ENCODE peak calls at places on chromosome 2, in five cellular contexts. L is fibroblast of lung, S is pancreas, M is uterus, O is A673. I is an unnamed sample.

GRCh38 chr2:177506998-177507397 is 114.4 kb downstream of the AGPS start:
- DNase-seq in L (no peak), S (no peak), M (no peak), O (no peak), I (no peak)

GRCh38 chr2:241062342-241063092 is 39.6 kb downstream of the MTERF4 start:
- DNase-seq in L (no peak), S (no peak), M (no peak), O (no peak), I (no peak)

GRCh38 chr2:149648282-149649030 is 60.9 kb upstream of the MMADHC start:
- DNase-seq in L (peak; percentile 97), S (no peak), M (peak; percentile 16), O (peak; percentile 21), I (no peak)

GRCh38 chr2:220781622-220782241 is 790.4 kb downstream of the EPHA4 start:
- DNase-seq in L (peak; percentile 42), S (no peak), M (no peak), O (no peak), I (no peak)

GRCh38 chr2:133362061-133362476 is 206.2 kb downstream of the NCKAP5 start:
- DNase-seq in L (peak; percentile 75), S (no peak), M (no peak), O (peak; percentile 98), I (no peak)

GRCh38 chr2:240360645-240361475 is 74.6 kb upstream of the GPC1 start:
- DNase-seq in L (peak; percentile 23), S (no peak), M (no peak), O (no peak), I (no peak)

GRCh38 chr2:208983476-208983875 is 440.4 kb upstream of the MAP2 start:
- DNase-seq in L (no peak), S (no peak), M (no peak), O (no peak), I (no peak)

GRCh38 chr2:111226797-111227700 is 106.3 kb downstream of the BCL2L11 start:
- DNase-seq in L (peak; percentile 79), S (no peak), M (no peak), O (peak; percentile 36), I (no peak)

GRCh38 chr2:129793326-129793955 is 186.0 kb upstream of the RAB6C start:
- DNase-seq in L (no peak), S (no peak), M (no peak), O (no peak), I (no peak)

GRCh38 chr2:221022554-221022953 is 549.5 kb downstream of the EPHA4 start:
- DNase-seq in L (no peak), S (no peak), M (no peak), O (no peak), I (no peak)

GRCh38 chr2:237432484-237433092 is 18.6 kb upstream of the COL6A3 start:
- DNase-seq in L (peak; percentile 64), S (no peak), M (no peak), O (no peak), I (no peak)

GRCh38 chr2:69911985-69912563 is 2.8 kb upstream of the MXD1 start:
- DNase-seq in L (peak; percentile 76), S (no peak), M (no peak), O (peak; percentile 78), I (no peak)

GRCh38 chr2:239376351-239376750 is 24.5 kb downstream of the HDAC4 start:
- DNase-seq in L (no peak), S (no peak), M (no peak), O (no peak), I (no peak)

GRCh38 chr2:42794271-42795046 is 2.1 kb upstream of the HAAO start:
- DNase-seq in L (peak; percentile 38), S (peak; percentile 63), M (no peak), O (peak; percentile 9), I (no peak)

GRCh38 chr2:64655873-64656272 is 2.2 kb upstream of the SERTAD2 start:
- DNase-seq in L (no peak), S (no peak), M (no peak), O (no peak), I (no peak)

GRCh38 chr2:216424305-216424704 is 12.0 kb downstream of the SMARCAL1 start:
- DNase-seq in L (no peak), S (no peak), M (no peak), O (no peak), I (no peak)

GRCh38 chr2:238719641-238720040 is 128.2 kb upstream of the TWIST2 start:
- DNase-seq in L (no peak), S (no peak), M (no peak), O (no peak), I (no peak)

GRCh38 chr2:239723486-239724193 is 301.5 kb downstream of the NDUFA10 start:
- DNase-seq in L (no peak), S (no peak), M (peak; percentile 5), O (no peak), I (peak; percentile 36)

GRCh38 chr2:121335294-121336290 is 50.6 kb upstream of the TFCP2L1 start:
- DNase-seq in L (no peak), S (peak; percentile 53), M (no peak), O (peak; percentile 27), I (no peak)

GRCh38 chr2:866009-866680 is 84.5 kb upstream of the SNTG2 start:
- DNase-seq in L (no peak), S (no peak), M (no peak), O (no peak), I (no peak)

GRCh38 chr2:241820625-241821384 is 11.8 kb downstream of the NEU4 start:
- DNase-seq in L (no peak), S (no peak), M (no peak), O (no peak), I (peak; percentile 45)

GRCh38 chr2:67845557-67846114 is 217.2 kb downstream of the C1D start:
- DNase-seq in L (no peak), S (no peak), M (no peak), O (no peak), I (no peak)

GRCh38 chr2:11692966-11693521 is 23.0 kb upstream of the NTSR2 start:
- DNase-seq in L (peak; percentile 72), S (peak; percentile 87), M (peak; percentile 53), O (peak; percentile 78), I (peak; percentile 69)

GRCh38 chr2:102313950-102314349 is 2.6 kb downstream of the IL1RL1 start:
- DNase-seq in L (peak; percentile 38), S (no peak), M (no peak), O (no peak), I (no peak)

GRCh38 chr2:105875241-105875640 is 130.5 kb downstream of the NCK2 start:
- DNase-seq in L (no peak), S (peak; percentile 28), M (no peak), O (no peak), I (no peak)

GRCh38 chr2:49619804-49620203 is 465.5 kb upstream of the FSHR start:
- DNase-seq in L (no peak), S (no peak), M (no peak), O (peak; percentile 17), I (no peak)

GRCh38 chr2:21759819-21760218 is 636.1 kb downstream of the TDRD15 start:
- DNase-seq in L (no peak), S (no peak), M (no peak), O (no peak), I (no peak)

GRCh38 chr2:127455566-127456493 is 37.6 kb downstream of the PROC start:
- DNase-seq in L (no peak), S (no peak), M (no peak), O (peak; percentile 84), I (no peak)

GRCh38 chr2:205193829-205194228 is 488.5 kb upstream of the NRP2 start:
- DNase-seq in L (no peak), S (no peak), M (no peak), O (no peak), I (no peak)

GRCh38 chr2:170477630-170478029 is 237.5 kb upstream of the SP5 start:
- DNase-seq in L (no peak), S (no peak), M (no peak), O (no peak), I (no peak)

GRCh38 chr2:133607679-133608078 is 39.4 kb upstream of the NCKAP5 start:
- DNase-seq in L (no peak), S (no peak), M (no peak), O (no peak), I (no peak)

GRCh38 chr2:51219468-51219867 is 187.5 kb upstream of the NRXN1 start:
- DNase-seq in L (no peak), S (no peak), M (no peak), O (peak; percentile 81), I (no peak)

DNA sequence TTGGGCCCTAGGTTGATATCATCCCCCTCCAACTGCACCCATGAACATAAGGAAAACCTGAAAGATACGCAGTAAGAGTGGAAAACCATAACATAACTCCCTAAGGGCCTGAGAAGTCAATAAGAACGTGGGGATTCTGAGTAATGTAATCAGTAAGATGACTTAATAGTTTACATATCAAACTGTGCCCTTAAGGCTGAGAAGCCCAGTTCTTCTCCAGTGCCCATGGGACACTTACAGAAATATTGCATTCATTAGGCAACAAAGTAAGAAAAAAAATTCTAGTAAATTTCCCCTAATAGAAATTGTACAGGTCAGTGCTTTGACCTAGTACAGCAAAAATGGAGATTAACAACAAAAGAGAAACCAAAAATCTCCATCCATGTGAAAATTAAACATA is 139.8 kb upstream of the HS6ST1 start:
- DNase-seq in L (peak; percentile 20), S (no peak), M (no peak), O (no peak), I (no peak)
- H3K27ac ChIP-seq in L (no peak overlapping the region), S (no peak overlapping the region), M (no peak overlapping the region), O (no peak overlapping the region), I (no peak overlapping the region)

GRCh38 chr2:232384466-232384865 is 5.9 kb downstream of the ALPP start:
- DNase-seq in L (no peak), S (no peak), M (no peak), O (no peak), I (no peak)

GRCh38 chr2:232385660-232386489 is 7.3 kb downstream of the ALPP start:
- DNase-seq in L (peak; percentile 46), S (no peak), M (no peak), O (no peak), I (no peak)

GRCh38 chr2:232386740-232387450 is 8.3 kb downstream of the ALPP start:
- DNase-seq in L (no peak), S (no peak), M (no peak), O (no peak), I (no peak)

GRCh38 chr2:232387451-232388171 is 9.1 kb downstream of the ALPP start:
- DNase-seq in L (no peak), S (no peak), M (no peak), O (no peak), I (no peak)

GRCh38 chr2:232386490-232386739 is 7.9 kb downstream of the ALPP start:
- DNase-seq in L (no peak), S (no peak), M (no peak), O (no peak), I (no peak)
- H3K4me3 ChIP-seq in L (no peak overlapping the region), S (no peak overlapping the region), M (no peak overlapping the region), O (no peak overlapping the region), I (no peak overlapping the region)

GRCh38 chr2:96874099-96874831 is 4.4 kb upstream of the SEMA4C start:
- DNase-seq in L (no peak), S (no peak), M (no peak), O (no peak), I (no peak)
- H3K27me3 ChIP-seq in L (peaks cover 4% of the 10 kb centered on the region), S (no peaks in the 10 kb centered on the region), M (no peaks in the 10 kb centered on the region), O (no peaks in the 10 kb centered on the region), I (no peaks in the 10 kb centered on the region)

GRCh38 chr2:100691846-100692245 is 128.1 kb upstream of the NPAS2 start:
- DNase-seq in L (no peak), S (no peak), M (no peak), O (no peak), I (no peak)
- H3K27ac ChIP-seq in L (no peak overlapping the region), S (no peak overlapping the region), M (no peak overlapping the region), O (no peak overlapping the region), I (no peak overlapping the region)

I was measured in psoas muscle.